ENCODE peak calls at places on chromosome 2, in four cellular contexts. One of them, this sample, is unnamed.

GRCh38 chr2:43171789-43172188 is 54.6 kb downstream of the ZFP36L2 start:
- DNase-seq in AG04450: no peak
- DNase-seq in NCI-H1105 treated with DMSO at 0.1 percent for 48 hours: no peak
- DNase-seq in CD4-positive, alpha-beta T cell: no peak
- DNase-seq in this sample: peak; percentile 22

GRCh38 chr2:241136191-241136590 is 13.1 kb downstream of the PASK start:
- DNase-seq in AG04450: no peak
- DNase-seq in NCI-H1105 treated with DMSO at 0.1 percent for 48 hours: no peak
- DNase-seq in CD4-positive, alpha-beta T cell: no peak
- DNase-seq in this sample: no peak

GRCh38 chr2:32756074-32756727 is 128.4 kb downstream of the TTC27 start:
- DNase-seq in AG04450: no peak
- DNase-seq in NCI-H1105 treated with DMSO at 0.1 percent for 48 hours: no peak
- DNase-seq in CD4-positive, alpha-beta T cell: no peak
- DNase-seq in this sample: no peak

GRCh38 chr2:223930002-223930976 is 14.8 kb downstream of the WDFY1 start:
- DNase-seq in AG04450: no peak
- DNase-seq in NCI-H1105 treated with DMSO at 0.1 percent for 48 hours: no peak
- DNase-seq in CD4-positive, alpha-beta T cell: no peak
- DNase-seq in this sample: no peak

GRCh38 chr2:75605770-75606535 is 40.6 kb upstream of the MRPL19 start:
- DNase-seq in AG04450: peak; percentile 93
- DNase-seq in NCI-H1105 treated with DMSO at 0.1 percent for 48 hours: no peak
- DNase-seq in CD4-positive, alpha-beta T cell: no peak
- DNase-seq in this sample: peak; percentile 98

GRCh38 chr2:54557601-54558187 is 101.6 kb downstream of the SPTBN1 start:
- DNase-seq in AG04450: no peak
- DNase-seq in NCI-H1105 treated with DMSO at 0.1 percent for 48 hours: peak; percentile 81
- DNase-seq in CD4-positive, alpha-beta T cell: peak; percentile 67
- DNase-seq in this sample: peak; percentile 54

GRCh38 chr2:189091253-189091652 is 88.3 kb downstream of the COL5A2 start:
- DNase-seq in AG04450: no peak
- DNase-seq in NCI-H1105 treated with DMSO at 0.1 percent for 48 hours: no peak
- DNase-seq in CD4-positive, alpha-beta T cell: no peak
- DNase-seq in this sample: no peak

GRCh38 chr2:29010946-29011649 is 30.0 kb downstream of the TOGARAM2 start:
- DNase-seq in AG04450: peak; percentile 38
- DNase-seq in NCI-H1105 treated with DMSO at 0.1 percent for 48 hours: no peak
- DNase-seq in CD4-positive, alpha-beta T cell: peak; percentile 28
- DNase-seq in this sample: no peak

GRCh38 chr2:85180322-85181092 is 47.3 kb downstream of the TCF7L1 start:
- DNase-seq in AG04450: no peak
- DNase-seq in NCI-H1105 treated with DMSO at 0.1 percent for 48 hours: no peak
- DNase-seq in CD4-positive, alpha-beta T cell: no peak
- DNase-seq in this sample: no peak

GRCh38 chr2:181947273-181947672 is 38.4 kb upstream of the PPP1R1C start:
- DNase-seq in AG04450: no peak
- DNase-seq in NCI-H1105 treated with DMSO at 0.1 percent for 48 hours: no peak
- DNase-seq in CD4-positive, alpha-beta T cell: no peak
- DNase-seq in this sample: no peak

GRCh38 chr2:233448565-233448964 is 94.3 kb downstream of the DGKD start:
- DNase-seq in AG04450: no peak
- DNase-seq in NCI-H1105 treated with DMSO at 0.1 percent for 48 hours: no peak
- DNase-seq in CD4-positive, alpha-beta T cell: no peak
- DNase-seq in this sample: no peak

GRCh38 chr2:176653856-176654443 is 384.7 kb downstream of the MTX2 start:
- DNase-seq in AG04450: peak; percentile 4
- DNase-seq in NCI-H1105 treated with DMSO at 0.1 percent for 48 hours: peak; percentile 73
- DNase-seq in CD4-positive, alpha-beta T cell: no peak
- DNase-seq in this sample: peak; percentile 77

GRCh38 chr2:39494784-39495251 is 57.7 kb upstream of the MAP4K3 start:
- DNase-seq in AG04450: peak; percentile 89
- DNase-seq in NCI-H1105 treated with DMSO at 0.1 percent for 48 hours: no peak
- DNase-seq in CD4-positive, alpha-beta T cell: no peak
- DNase-seq in this sample: peak; percentile 95

GRCh38 chr2:58634653-58635347 is 393.7 kb upstream of the FANCL start:
- DNase-seq in AG04450: no peak
- DNase-seq in NCI-H1105 treated with DMSO at 0.1 percent for 48 hours: peak; percentile 57
- DNase-seq in CD4-positive, alpha-beta T cell: no peak
- DNase-seq in this sample: no peak

GRCh38 chr2:11856095-11856494 is 109.7 kb downstream of the LPIN1 start:
- DNase-seq in AG04450: no peak
- DNase-seq in NCI-H1105 treated with DMSO at 0.1 percent for 48 hours: no peak
- DNase-seq in CD4-positive, alpha-beta T cell: no peak
- DNase-seq in this sample: no peak

GRCh38 chr2:216857131-216857550 is 2.7 kb downstream of the TNP1 start:
- DNase-seq in AG04450: peak; percentile 15
- DNase-seq in NCI-H1105 treated with DMSO at 0.1 percent for 48 hours: no peak
- DNase-seq in CD4-positive, alpha-beta T cell: no peak
- DNase-seq in this sample: no peak

GRCh38 chr2:206208900-206209299 is 49.2 kb downstream of the EEF1B2 start:
- DNase-seq in AG04450: no peak
- DNase-seq in NCI-H1105 treated with DMSO at 0.1 percent for 48 hours: no peak
- DNase-seq in CD4-positive, alpha-beta T cell: no peak
- DNase-seq in this sample: no peak

GRCh38 chr2:66528974-66529724 is 94.2 kb downstream of the MEIS1 start:
- DNase-seq in AG04450: no peak
- DNase-seq in NCI-H1105 treated with DMSO at 0.1 percent for 48 hours: no peak
- DNase-seq in CD4-positive, alpha-beta T cell: no peak
- DNase-seq in this sample: no peak

GRCh38 chr2:204152616-204153015 is 216.1 kb downstream of the ICOS start:
- DNase-seq in AG04450: no peak
- DNase-seq in NCI-H1105 treated with DMSO at 0.1 percent for 48 hours: no peak
- DNase-seq in CD4-positive, alpha-beta T cell: no peak
- DNase-seq in this sample: no peak

GRCh38 chr2:209395232-209395631 is 28.6 kb upstream of the MAP2 start:
- DNase-seq in AG04450: no peak
- DNase-seq in NCI-H1105 treated with DMSO at 0.1 percent for 48 hours: no peak
- DNase-seq in CD4-positive, alpha-beta T cell: no peak
- DNase-seq in this sample: no peak

GRCh38 chr2:168801961-168802824 is at the start of gene NOSTRIN:
- DNase-seq in AG04450: no peak
- DNase-seq in NCI-H1105 treated with DMSO at 0.1 percent for 48 hours: no peak
- DNase-seq in CD4-positive, alpha-beta T cell: no peak
- DNase-seq in this sample: no peak

GRCh38 chr2:26605969-26606846 is 35.0 kb downstream of the CIB4 start:
- DNase-seq in AG04450: no peak
- DNase-seq in NCI-H1105 treated with DMSO at 0.1 percent for 48 hours: no peak
- DNase-seq in CD4-positive, alpha-beta T cell: no peak
- DNase-seq in this sample: peak; percentile 33

GRCh38 chr2:27735263-27735904 is 36.1 kb upstream of the MRPL33 start:
- DNase-seq in AG04450: peak; percentile 10
- DNase-seq in NCI-H1105 treated with DMSO at 0.1 percent for 48 hours: no peak
- DNase-seq in CD4-positive, alpha-beta T cell: peak; percentile 53
- DNase-seq in this sample: no peak

This sample was measured in SJSA1.